ENCODE peak calls at places on chromosomes 5 and 9, in five cellular contexts. One of them, this sample, is unnamed. For H3K4me1, the result is how much of the 10 kb centered on the place peaks cover.

GRCh38 chr5:151911011-151911410 is 13.6 kb downstream of the GLRA1 start:
- DNase-seq in psoas muscle: no peak
- DNase-seq in uterus: no peak
- DNase-seq in thoracic aorta: no peak
- DNase-seq in body of pancreas: no peak
- DNase-seq in this sample: no peak

GRCh38 chr5:168327994-168328393 is 36.5 kb downstream of the WWC1 start:
- DNase-seq in psoas muscle: no peak
- DNase-seq in uterus: no peak
- DNase-seq in thoracic aorta: no peak
- DNase-seq in body of pancreas: no peak
- DNase-seq in this sample: no peak

GRCh38 chr5:96288166-96288844 is 144.7 kb downstream of the PCSK1 start:
- DNase-seq in psoas muscle: no peak
- DNase-seq in uterus: no peak
- DNase-seq in thoracic aorta: no peak
- DNase-seq in body of pancreas: no peak
- DNase-seq in this sample: no peak

GRCh38 chr5:113236536-113237308 is 198.1 kb downstream of the TSSK1B start:
- DNase-seq in psoas muscle: no peak
- DNase-seq in uterus: no peak
- DNase-seq in thoracic aorta: no peak
- DNase-seq in body of pancreas: no peak
- DNase-seq in this sample: no peak

GRCh38 chr5:95727764-95728191 is 3.4 kb upstream of the RHOBTB3 start:
- DNase-seq in psoas muscle: no peak
- DNase-seq in uterus: no peak
- DNase-seq in thoracic aorta: no peak
- DNase-seq in body of pancreas: peak
- DNase-seq in this sample: no peak

GRCh38 chr9:4508246-4508906 is 18.1 kb downstream of the SLC1A1 start:
- DNase-seq in psoas muscle: no peak
- DNase-seq in uterus: no peak
- DNase-seq in thoracic aorta: no peak
- DNase-seq in body of pancreas: no peak
- DNase-seq in this sample: no peak

GRCh38 chr5:142685418-142686209 is at the start of gene FGF1:
- DNase-seq in psoas muscle: no peak
- DNase-seq in uterus: no peak
- DNase-seq in thoracic aorta: no peak
- DNase-seq in body of pancreas: no peak
- DNase-seq in this sample: no peak

GRCh38 chr5:91223886-91224285 is 159.2 kb downstream of the ARRDC3 start:
- DNase-seq in psoas muscle: no peak
- DNase-seq in uterus: no peak
- DNase-seq in thoracic aorta: no peak
- DNase-seq in body of pancreas: no peak
- DNase-seq in this sample: no peak

GRCh38 chr5:120454094-120454798 is 9.9 kb upstream of the PRR16 start:
- DNase-seq in psoas muscle: no peak
- DNase-seq in uterus: no peak
- DNase-seq in thoracic aorta: no peak
- DNase-seq in body of pancreas: no peak
- DNase-seq in this sample: no peak

GRCh38 chr5:351084-351910 is 29.8 kb downstream of the AHRR start:
- DNase-seq in psoas muscle: no peak
- DNase-seq in uterus: no peak
- DNase-seq in thoracic aorta: no peak
- DNase-seq in body of pancreas: no peak
- DNase-seq in this sample: peak

GRCh38 chr5:174799146-174799545 is 74.8 kb downstream of the MSX2 start:
- DNase-seq in psoas muscle: no peak
- DNase-seq in uterus: no peak
- DNase-seq in thoracic aorta: no peak
- DNase-seq in body of pancreas: no peak
- DNase-seq in this sample: no peak

GRCh38 chr5:32791536-32792240 is 80.6 kb downstream of the NPR3 start:
- DNase-seq in psoas muscle: no peak
- DNase-seq in uterus: no peak
- DNase-seq in thoracic aorta: no peak
- DNase-seq in body of pancreas: no peak
- DNase-seq in this sample: no peak

GRCh38 chr9:35664531-35665470 is at the start of gene ARHGEF39:
- DNase-seq in psoas muscle: peak
- DNase-seq in uterus: peak
- DNase-seq in thoracic aorta: no peak
- DNase-seq in body of pancreas: peak
- DNase-seq in this sample: peak

GRCh38 chr9:4099961-4100360 is 199.9 kb downstream of the GLIS3 start:
- DNase-seq in psoas muscle: no peak
- DNase-seq in uterus: no peak
- DNase-seq in thoracic aorta: no peak
- DNase-seq in body of pancreas: no peak
- DNase-seq in this sample: no peak

GRCh38 chr5:31854181-31854624 is 215.3 kb downstream of the PDZD2 start:
- DNase-seq in psoas muscle: no peak
- DNase-seq in uterus: peak
- DNase-seq in thoracic aorta: no peak
- DNase-seq in body of pancreas: peak
- DNase-seq in this sample: peak

GRCh38 chr9:109843651-109844050 is 63.7 kb downstream of the PALM2AKAP2 start:
- DNase-seq in psoas muscle: peak
- DNase-seq in uterus: no peak
- DNase-seq in thoracic aorta: peak
- DNase-seq in body of pancreas: peak
- DNase-seq in this sample: no peak

GRCh38 chr5:54703091-54703490 is 185.5 kb downstream of the SNX18 start:
- DNase-seq in psoas muscle: peak
- DNase-seq in uterus: peak
- DNase-seq in thoracic aorta: no peak
- DNase-seq in body of pancreas: peak
- DNase-seq in this sample: no peak

GRCh38 chr9:22379272-22379671 is 67.4 kb upstream of the DMRTA1 start:
- DNase-seq in psoas muscle: no peak
- DNase-seq in uterus: no peak
- DNase-seq in thoracic aorta: no peak
- DNase-seq in body of pancreas: no peak
- DNase-seq in this sample: no peak

GRCh38 chr9:10252174-10252573 is 360.6 kb downstream of the PTPRD start:
- DNase-seq in psoas muscle: no peak
- DNase-seq in uterus: no peak
- DNase-seq in thoracic aorta: no peak
- DNase-seq in body of pancreas: no peak
- DNase-seq in this sample: no peak

GRCh38 chr5:140996055-140996454 is 29.8 kb downstream of the PCDHAC2 start:
- DNase-seq in psoas muscle: no peak
- DNase-seq in uterus: no peak
- DNase-seq in thoracic aorta: no peak
- DNase-seq in body of pancreas: peak
- DNase-seq in this sample: peak

GRCh38 chr9:14722391-14723035 is at the start of gene CER1:
- DNase-seq in psoas muscle: no peak
- DNase-seq in uterus: no peak
- DNase-seq in thoracic aorta: no peak
- DNase-seq in body of pancreas: no peak
- DNase-seq in this sample: no peak

GRCh38 chr9:129886226-129887174 is 51.2 kb downstream of the USP20 start:
- DNase-seq in psoas muscle: no peak
- DNase-seq in uterus: no peak
- DNase-seq in thoracic aorta: no peak
- DNase-seq in body of pancreas: no peak
- DNase-seq in this sample: no peak

GRCh38 chr5:144469106-144469505 is 298.4 kb downstream of the KCTD16 start:
- DNase-seq in psoas muscle: no peak
- DNase-seq in uterus: no peak
- DNase-seq in thoracic aorta: no peak
- DNase-seq in body of pancreas: no peak
- DNase-seq in this sample: no peak

GRCh38 chr5:84614907-84615306 is 230.2 kb upstream of the EDIL3 start:
- DNase-seq in psoas muscle: no peak
- DNase-seq in uterus: no peak
- DNase-seq in thoracic aorta: no peak
- DNase-seq in body of pancreas: no peak
- DNase-seq in this sample: no peak

GRCh38 chr9:27337833-27338526 is 41.0 kb upstream of the EQTN start:
- DNase-seq in psoas muscle: no peak
- DNase-seq in uterus: no peak
- DNase-seq in thoracic aorta: no peak
- DNase-seq in body of pancreas: peak
- DNase-seq in this sample: no peak

GRCh38 chr9:19918630-19919029 is 129.8 kb upstream of the SLC24A2 start:
- DNase-seq in psoas muscle: no peak
- DNase-seq in uterus: no peak
- DNase-seq in thoracic aorta: no peak
- DNase-seq in body of pancreas: no peak
- DNase-seq in this sample: no peak

GRCh38 chr5:90783460-90784333 is 225.1 kb downstream of the ADGRV1 start:
- DNase-seq in psoas muscle: peak
- DNase-seq in uterus: peak
- DNase-seq in thoracic aorta: peak
- DNase-seq in body of pancreas: peak
- DNase-seq in this sample: peak

GRCh38 chr9:117083440-117083984 is 331.3 kb downstream of the ASTN2 start:
- DNase-seq in psoas muscle: no peak
- DNase-seq in uterus: no peak
- DNase-seq in thoracic aorta: no peak
- DNase-seq in body of pancreas: no peak
- DNase-seq in this sample: no peak

GRCh38 chr5:67361932-67362729 is 165.5 kb upstream of the CD180 start:
- DNase-seq in psoas muscle: no peak
- DNase-seq in uterus: no peak
- DNase-seq in thoracic aorta: no peak
- DNase-seq in body of pancreas: no peak
- DNase-seq in this sample: no peak

GRCh38 chr9:104911029-104911607 is 16.8 kb downstream of the ABCA1 start:
- DNase-seq in psoas muscle: no peak
- DNase-seq in uterus: no peak
- DNase-seq in thoracic aorta: no peak
- DNase-seq in body of pancreas: no peak
- DNase-seq in this sample: no peak

GRCh38 chr9:113568481-113569321 is 105.2 kb downstream of the RGS3 start:
- DNase-seq in psoas muscle: peak
- DNase-seq in uterus: peak
- DNase-seq in thoracic aorta: no peak
- DNase-seq in body of pancreas: no peak
- DNase-seq in this sample: no peak

GRCh38 chr5:122376305-122376704 is 64.3 kb downstream of the SNCAIP start:
- DNase-seq in psoas muscle: no peak
- DNase-seq in uterus: no peak
- DNase-seq in thoracic aorta: no peak
- DNase-seq in body of pancreas: no peak
- DNase-seq in this sample: no peak

GRCh38 chr5:56829137-56829536 is 13.8 kb downstream of the MAP3K1 start:
- DNase-seq in psoas muscle: no peak
- DNase-seq in uterus: no peak
- DNase-seq in thoracic aorta: no peak
- DNase-seq in body of pancreas: no peak
- DNase-seq in this sample: no peak

DNA sequence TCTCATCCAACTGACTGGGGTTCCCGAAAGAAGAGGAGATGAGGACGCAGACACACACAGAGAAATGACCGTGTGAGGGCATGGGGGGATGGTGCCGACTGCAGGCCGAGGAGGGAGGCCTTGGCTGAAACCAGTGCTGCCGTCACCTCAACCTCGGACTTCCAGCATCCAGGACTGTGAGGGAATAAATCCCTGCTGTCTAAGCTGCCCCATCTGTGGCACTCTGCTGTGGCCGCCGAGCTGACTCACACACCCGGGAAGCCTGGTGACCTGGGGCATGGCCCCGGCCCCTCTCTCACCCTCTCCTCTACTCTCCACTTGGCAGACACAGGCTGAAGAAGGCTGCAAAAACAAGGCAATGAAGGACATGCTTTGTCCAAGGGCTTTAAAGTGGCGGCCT is 4.4 kb upstream of the COL5A1 start:
- DNase-seq in psoas muscle: peak
- DNase-seq in uterus: no peak
- DNase-seq in thoracic aorta: no peak
- DNase-seq in body of pancreas: no peak
- DNase-seq in this sample: no peak
- TF ChIP-seq CTCF in psoas muscle: no peak
- TF ChIP-seq CTCF in uterus: no peak
- TF ChIP-seq CTCF in thoracic aorta: no peak
- TF ChIP-seq CTCF in body of pancreas: no peak
- TF ChIP-seq CTCF in this sample: no peak

GRCh38 chr5:14268738-14269137 is 125.6 kb downstream of the TRIO start:
- DNase-seq in psoas muscle: no peak
- DNase-seq in uterus: peak
- DNase-seq in thoracic aorta: no peak
- DNase-seq in body of pancreas: no peak
- DNase-seq in this sample: no peak
- H3K4me1 ChIP-seq in psoas muscle: half or more
- H3K4me1 ChIP-seq in uterus: under half
- H3K4me1 ChIP-seq in thoracic aorta: under half
- H3K4me1 ChIP-seq in body of pancreas: under half
- H3K4me1 ChIP-seq in this sample: under half

GRCh38 chr5:104941030-104941645 is 1378.5 kb upstream of the NUDT12 start:
- DNase-seq in psoas muscle: no peak
- DNase-seq in uterus: no peak
- DNase-seq in thoracic aorta: no peak
- DNase-seq in body of pancreas: no peak
- DNase-seq in this sample: no peak
- H3K27ac ChIP-seq in psoas muscle: no peak
- H3K27ac ChIP-seq in uterus: no peak
- H3K27ac ChIP-seq in thoracic aorta: no peak
- H3K27ac ChIP-seq in body of pancreas: no peak
- H3K27ac ChIP-seq in this sample: no peak

GRCh38 chr9:16133556-16134227 is 580.8 kb downstream of the CCDC171 start:
- DNase-seq in psoas muscle: peak
- DNase-seq in uterus: no peak
- DNase-seq in thoracic aorta: no peak
- DNase-seq in body of pancreas: peak
- DNase-seq in this sample: peak
- TF ChIP-seq CTCF in psoas muscle: peak
- TF ChIP-seq CTCF in uterus: no peak
- TF ChIP-seq CTCF in thoracic aorta: peak
- TF ChIP-seq CTCF in body of pancreas: peak
- TF ChIP-seq CTCF in this sample: peak

GRCh38 chr9:128065907-128066712 is 1.0 kb downstream of the NAIF1 start:
- DNase-seq in psoas muscle: no peak
- DNase-seq in uterus: peak
- DNase-seq in thoracic aorta: no peak
- DNase-seq in body of pancreas: no peak
- DNase-seq in this sample: no peak
- H3K4me1 ChIP-seq in psoas muscle: under half
- H3K4me1 ChIP-seq in uterus: under half
- H3K4me1 ChIP-seq in thoracic aorta: under half
- H3K4me1 ChIP-seq in body of pancreas: under half
- H3K4me1 ChIP-seq in this sample: under half

GRCh38 chr9:88531920-88532319 is 3.1 kb upstream of the NXNL2 start:
- DNase-seq in psoas muscle: no peak
- DNase-seq in uterus: no peak
- DNase-seq in thoracic aorta: no peak
- DNase-seq in body of pancreas: no peak
- DNase-seq in this sample: no peak
- H3K27ac ChIP-seq in psoas muscle: no peak
- H3K27ac ChIP-seq in uterus: peak
- H3K27ac ChIP-seq in thoracic aorta: no peak
- H3K27ac ChIP-seq in body of pancreas: no peak
- H3K27ac ChIP-seq in this sample: no peak

This sample was measured in lung.